ENCODE peak calls at places on chromosomes 11 and 22, in four cellular contexts. V, C, X and W are unnamed samples.

GRCh38 chr11:8688414-8689362 is 6.1 kb downstream of the RPL27A start:
- DNase-seq in C (peak), V (peak), X (peak), W (peak)

GRCh38 chr11:129880311-129880710 is 15.1 kb downstream of the NFRKB start:
- DNase-seq in V (no peak), X (no peak), C (no peak), W (no peak)

GRCh38 chr11:10310301-10310841 is 5.5 kb downstream of the ADM start:
- DNase-seq in C (no peak), V (peak), X (no peak), W (no peak)

GRCh38 chr11:43931717-43932039 is 10.8 kb upstream of the C11orf96 start:
- DNase-seq in C (no peak), X (no peak), V (no peak), W (no peak)

GRCh38 chr11:133064152-133064877 is 468.0 kb downstream of the OPCML start:
- DNase-seq in V (peak), X (no peak), C (peak), W (peak)

GRCh38 chr11:57399221-57399620 is 8.8 kb upstream of the PRG2 start:
- DNase-seq in X (no peak), C (no peak), V (peak), W (no peak)

GRCh38 chr11:119347940-119348339 is 1.4 kb upstream of the MFRP start:
- DNase-seq in V (no peak), C (no peak), X (no peak), W (no peak)

GRCh38 chr22:48477031-48477721 is 1350.5 kb downstream of the BRD1 start:
- DNase-seq in X (no peak), V (no peak), C (no peak), W (peak)

GRCh38 chr22:49403102-49403501 is 424.6 kb downstream of the BRD1 start:
- DNase-seq in V (no peak), X (no peak), C (no peak), W (no peak)

GRCh38 chr11:126160345-126161145 is 50.9 kb downstream of the RPUSD4 start:
- DNase-seq in C (no peak), X (no peak), V (no peak), W (no peak)

GRCh38 chr11:73889019-73889418 is 12.2 kb downstream of the PAAF1 start:
- DNase-seq in X (no peak), C (no peak), V (peak), W (no peak)

GRCh38 chr22:30876925-30877553 is 91.5 kb downstream of the MORC2 start:
- DNase-seq in V (no peak), C (no peak), X (no peak), W (peak)

GRCh38 chr11:126499124-126499752 is 143.8 kb downstream of the ST3GAL4 start:
- DNase-seq in V (no peak), C (no peak), X (no peak), W (no peak)

GRCh38 chr11:46603704-46604308 is 10.0 kb upstream of the AMBRA1 start:
- DNase-seq in V (no peak), X (no peak), C (no peak), W (no peak)

GRCh38 chr11:5291207-5291838 is 10.4 kb downstream of the OR51B4 start:
- DNase-seq in C (no peak), X (no peak), V (peak), W (no peak)

GRCh38 chr11:77084581-77085191 is 17.9 kb downstream of the CAPN5 start:
- DNase-seq in C (peak), V (no peak), X (no peak), W (no peak)

GRCh38 chr11:126257764-126258163 is 10.9 kb downstream of the SRPRA start:
- DNase-seq in C (no peak), X (no peak), V (peak), W (no peak)

GRCh38 chr11:121595717-121596156 is 143.0 kb upstream of the SORL1-AS1 start:
- DNase-seq in C (no peak), X (no peak), V (peak), W (no peak)

GRCh38 chr11:44998051-44998450 is 47.4 kb upstream of the TP53I11 start:
- DNase-seq in C (no peak), V (no peak), X (no peak), W (peak)

GRCh38 chr11:17148536-17148935 is 59.2 kb downstream of the PIK3C2A start:
- DNase-seq in X (no peak), C (no peak), V (no peak), W (no peak)

GRCh38 chr22:38220163-38220562 is 18.4 kb downstream of the MAFF start:
- DNase-seq in C (no peak), V (no peak), X (no peak), W (no peak)

GRCh38 chr22:49262167-49262566 is 565.5 kb downstream of the BRD1 start:
- DNase-seq in X (no peak), C (no peak), V (no peak), W (no peak)

GRCh38 chr11:21564095-21564494 is 628.8 kb upstream of the ANO5 start:
- DNase-seq in X (no peak), V (no peak), C (no peak), W (no peak)

GRCh38 chr11:64268687-64269379 is 15.6 kb downstream of the BAD start:
- DNase-seq in C (peak), V (peak), X (no peak), W (peak)

GRCh38 chr11:19714387-19715363 is 2.0 kb downstream of the NAV2 start:
- DNase-seq in X (no peak), V (peak), C (no peak), W (peak)

GRCh38 chr22:47328550-47329243 is 566.2 kb downstream of the TBC1D22A start:
- DNase-seq in V (peak), C (no peak), X (no peak), W (no peak)

GRCh38 chr11:111220716-111221115 is 24.8 kb upstream of the POU2AF2 start:
- DNase-seq in X (no peak), C (no peak), V (no peak), W (no peak)

GRCh38 chr11:118921929-118922744 is 3.6 kb downstream of the BCL9L start:
- DNase-seq in C (peak), V (peak), X (no peak), W (peak)

GRCh38 chr22:45998638-45999378 is 21.8 kb upstream of the WNT7B start:
- DNase-seq in X (no peak), V (no peak), C (no peak), W (no peak)

GRCh38 chr11:10494636-10495463 is 39.8 kb downstream of the AMPD3 start:
- DNase-seq in C (no peak), V (no peak), X (no peak), W (no peak)